ENCODE peak calls at places on chromosomes 16 and 17, in nine cellular contexts. H is ascending aorta, E is colonic mucosa, B is uterus, L is fibroblast of mammary gland, Y is kidney epithelial cell, Q is Peyer's patch, A is dorsolateral prefrontal cortex, I is IMR-90. R is an unnamed sample.
A peak's percentile ranks its signal among the peaks of the same experiment; 100 is the strongest.

GRCh38 chr17:50684612-50685333 is 22.9 kb downstream of the ANKRD40 start:
- DNase-seq in A (no peak), I (no peak), E (peak; percentile 91), B (no peak), H (no peak), Q (peak; percentile 83), Y (no peak), L (no peak), R (no peak)

GRCh38 chr16:86570542-86571196 is 4.0 kb downstream of the FOXC2 start:
- DNase-seq in A (no peak), Q (no peak), I (no peak), L (no peak), Y (no peak), H (no peak), B (no peak), E (no peak), R (peak; percentile 41)

GRCh38 chr17:8896641-8897635 is 29.5 kb upstream of the PIK3R6 start:
- DNase-seq in H (peak; percentile 43), Y (no peak), I (no peak), B (no peak), A (no peak), L (no peak), Q (no peak), E (no peak), R (no peak)

GRCh38 chr17:61399131-61400057 is at the start of gene TBX2:
- DNase-seq in I (peak; percentile 96), Q (peak; percentile 58), A (no peak), E (peak; percentile 50), H (peak; percentile 93), B (peak; percentile 84), L (peak; percentile 95), Y (peak; percentile 38), R (peak; percentile 95)

GRCh38 chr16:3514621-3515020 is 13.8 kb downstream of the CLUAP1 start:
- DNase-seq in A (no peak), I (peak; percentile 89), E (no peak), L (peak; percentile 63), Y (no peak), B (no peak), H (no peak), Q (no peak), R (peak; percentile 64)

GRCh38 chr17:44581868-44582267 is 24.6 kb downstream of the FZD2 start:
- DNase-seq in L (peak; percentile 32), E (no peak), I (no peak), H (no peak), Y (no peak), Q (no peak), A (no peak), B (no peak), R (peak; percentile 32)

GRCh38 chr16:4936181-4936990 is 562 bp downstream of the PPL start:
- DNase-seq in I (no peak), Y (no peak), A (no peak), Q (peak; percentile 72), H (no peak), E (peak; percentile 53), B (no peak), L (no peak), R (peak; percentile 29)

GRCh38 chr17:28112199-28112995 is 69.9 kb downstream of the NLK start:
- DNase-seq in E (no peak), Y (no peak), Q (no peak), A (no peak), I (peak; percentile 35), B (no peak), H (no peak), L (peak; percentile 30), R (peak; percentile 50)

GRCh38 chr16:66554021-66554420 is 1.6 kb downstream of the CKLF start:
- DNase-seq in L (no peak), I (no peak), Q (no peak), H (no peak), Y (no peak), E (no peak), A (no peak), B (no peak), R (no peak)

GRCh38 chr17:78745407-78746088 is 36.5 kb downstream of the CYTH1 start:
- DNase-seq in Q (no peak), A (no peak), E (no peak), Y (no peak), B (no peak), L (peak; percentile 51), H (no peak), I (peak; percentile 49), R (peak; percentile 64)

GRCh38 chr16:67428146-67428731 is 2.7 kb upstream of the HSD11B2 start:
- DNase-seq in A (peak; percentile 44), H (peak; percentile 75), B (peak; percentile 82), L (peak; percentile 60), Q (peak; percentile 86), I (peak; percentile 47), E (peak; percentile 81), Y (no peak), R (peak; percentile 57)

GRCh38 chr17:80008383-80008840 is 27.3 kb downstream of the TBC1D16 start:
- DNase-seq in H (peak; percentile 86), B (peak; percentile 78), A (peak; percentile 57), Y (no peak), I (peak; percentile 48), L (peak; percentile 55), Q (peak; percentile 90), E (peak; percentile 88), R (peak; percentile 65)

GRCh38 chr17:32007463-32008298 is 498 bp downstream of the LRRC37B start:
- DNase-seq in L (peak; percentile 23), Q (no peak), H (no peak), B (peak; percentile 29), E (peak; percentile 69), Y (no peak), A (no peak), I (peak; percentile 19), R (peak; percentile 26)
- TF ChIP-seq CTCF in L (no peak), Q (no peak), H (no peak), B (no peak), E (no peak), Y (no peak), A (no peak), I (peak; percentile 2), R (no peak)

GRCh38 chr16:749010-749409 is 8.2 kb upstream of the CIAO3 start:
- DNase-seq in B (no peak), E (no peak), A (no peak), Y (no peak), I (peak; percentile 81), Q (no peak), H (no peak), L (peak; percentile 67), R (peak; percentile 84)

GRCh38 chr16:754208-755097 is 6.1 kb upstream of the MSLN start:
- DNase-seq in A (no peak), Q (no peak), Y (no peak), I (no peak), L (no peak), E (no peak), B (no peak), H (no peak), R (no peak)

GRCh38 chr16:750454-750853 is 9.7 kb upstream of the CIAO3 start:
- DNase-seq in H (no peak), Q (no peak), Y (no peak), B (no peak), L (no peak), I (no peak), E (no peak), A (no peak), R (no peak)

GRCh38 chr16:752008-752315 is 8.6 kb upstream of the MSLN start:
- DNase-seq in H (no peak), A (no peak), L (no peak), Q (no peak), B (no peak), Y (no peak), E (no peak), I (no peak), R (no peak)

DNA sequence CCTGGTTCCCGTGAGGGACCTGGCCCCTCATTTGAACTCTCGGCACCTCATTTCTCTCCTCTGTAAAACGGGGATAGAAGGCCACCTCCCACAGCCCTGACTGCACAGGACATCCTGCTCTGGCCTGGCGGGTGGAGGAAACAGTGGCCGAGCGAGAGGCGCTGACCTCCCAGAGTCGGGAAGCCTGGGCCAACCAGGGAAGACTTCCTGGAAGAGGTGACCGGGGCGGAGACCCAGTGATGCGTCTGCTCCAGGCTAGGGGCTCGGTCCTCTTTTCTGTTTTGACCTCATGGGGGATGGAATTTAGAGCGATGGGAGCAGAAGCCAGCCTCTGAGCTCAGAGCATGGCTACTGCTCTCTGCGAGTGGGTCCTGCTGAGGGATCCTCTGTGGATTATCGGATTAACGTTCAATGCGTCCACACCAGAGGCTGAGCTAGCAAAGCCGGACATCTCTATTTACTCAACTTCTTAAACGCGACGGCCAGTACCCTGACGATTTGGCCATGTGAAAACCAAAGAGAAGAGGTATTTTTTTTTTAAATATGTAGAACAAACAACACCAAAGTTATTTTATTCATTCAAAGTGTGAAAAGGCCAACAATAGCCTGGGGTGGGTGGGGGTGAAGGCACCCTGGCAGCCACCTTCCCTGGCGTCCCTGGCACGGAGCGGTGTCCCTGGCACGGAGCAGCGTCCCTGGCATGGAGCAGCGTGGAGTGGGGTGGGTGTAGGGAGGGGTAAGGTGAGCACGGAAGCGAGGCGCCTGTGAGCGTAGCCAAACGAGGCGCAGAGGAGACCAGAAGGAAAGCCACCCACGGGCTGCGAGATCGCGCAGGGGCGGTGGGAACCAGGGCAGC is 9.2 kb upstream of the MSLN start:
- DNase-seq in A (peak; percentile 33), Y (no peak), Q (no peak), I (no peak), B (no peak), L (no peak), E (no peak), H (no peak), R (no peak)
- H3K4me3 ChIP-seq in A (no peak overlapping the region), Y (no peak overlapping the region), Q (no peak overlapping the region), I (no peak overlapping the region), B (no peak overlapping the region), L (no peak overlapping the region), E (no peak overlapping the region), H (no peak overlapping the region), R (no peak overlapping the region)

GRCh38 chr17:7186241-7186640 is 7.1 kb upstream of the ASGR1 start:
- DNase-seq in E (no peak), L (peak; percentile 22), Q (no peak), H (no peak), B (no peak), I (no peak), Y (no peak), A (no peak), R (no peak)
- TF ChIP-seq CTCF in E (no peak), L (peak; percentile 30), Q (no peak), H (no peak), B (no peak), I (peak; percentile 22), Y (peak; percentile 21), A (no peak), R (peak; percentile 32)

GRCh38 chr16:81737885-81738536 is 41.1 kb upstream of the PLCG2 start:
- DNase-seq in Q (peak; percentile 86), A (peak; percentile 52), H (peak; percentile 86), L (peak; percentile 66), B (peak; percentile 74), E (peak; percentile 93), I (peak; percentile 60), Y (peak; percentile 38), R (peak; percentile 92)

GRCh38 chr16:81738831-81739496 is 40.1 kb upstream of the PLCG2 start:
- DNase-seq in Y (no peak), E (peak; percentile 57), A (no peak), I (no peak), B (no peak), H (no peak), Q (no peak), L (no peak), R (no peak)

GRCh38 chr16:81739503-81739902 is 39.6 kb upstream of the PLCG2 start:
- DNase-seq in I (no peak), Y (no peak), A (no peak), Q (no peak), E (no peak), L (no peak), H (no peak), B (no peak), R (no peak)

GRCh38 chr16:81744385-81744784 is 34.7 kb upstream of the PLCG2 start:
- DNase-seq in A (no peak), L (no peak), Y (no peak), E (no peak), Q (no peak), B (no peak), I (no peak), H (no peak), R (no peak)

GRCh38 chr16:81740163-81740562 is 38.9 kb upstream of the PLCG2 start:
- DNase-seq in A (no peak), I (no peak), H (no peak), Y (no peak), E (no peak), Q (no peak), B (no peak), L (no peak), R (no peak)
- H3K4me3 ChIP-seq in A (no peak overlapping the region), I (no peak overlapping the region), H (no peak overlapping the region), Y (no peak overlapping the region), E (no peak overlapping the region), Q (peak overlapping the region; percentile 22), B (no peak overlapping the region), L (no peak overlapping the region), R (no peak overlapping the region)

R was measured in cardiac fibroblast.